ENCODE peak calls at places on chromosome 13, in nine cellular contexts. U is GOT3; B is HT1080; D is left cardiac atrium; Q is neural crest cell; Y is activated CD4-positive, alpha-beta T cell treated with anti-CD3 and anti-CD28 coated beads, Interleukin-2, amount 10 ng/mL, durations not matched to agents 7 days and 5 days; A is endothelial cell; N is activated naive CD4-positive, alpha-beta T cell; C is T-cell. X is an unnamed sample.

GRCh38 chr13:40537146-40537895 is 129.1 kb downstream of the FOXO1 start:
- DNase-seq in U (no peak), N (no peak), Q (no peak), Y (no peak), D (no peak), A (no peak), C (no peak), B (no peak), X (no peak)

GRCh38 chr13:27258637-27259377 is 7.4 kb downstream of the RPL21 start:
- DNase-seq in C (no peak), D (no peak), N (no peak), U (no peak), A (no peak), Q (no peak), Y (no peak), B (no peak), X (no peak)

GRCh38 chr13:39422845-39423565 is 180.0 kb downstream of the LHFPL6 start:
- DNase-seq in D (no peak), Q (no peak), A (no peak), B (no peak), C (no peak), Y (no peak), U (no peak), N (no peak), X (no peak)

GRCh38 chr13:49740870-49741269 is 49.6 kb upstream of the EBPL start:
- DNase-seq in U (no peak), C (no peak), Q (no peak), N (no peak), Y (no peak), B (no peak), D (no peak), A (no peak), X (no peak)

GRCh38 chr13:98577823-98578285 is 947 bp upstream of the STK24 start:
- DNase-seq in N (no peak), Q (no peak), B (no peak), A (no peak), C (no peak), U (no peak), D (no peak), Y (no peak), X (no peak)

GRCh38 chr13:27406178-27406939 is 18.1 kb upstream of the GTF3A start:
- DNase-seq in U (no peak), N (no peak), B (peak), C (peak), Y (peak), D (no peak), A (peak), Q (no peak), X (no peak)

GRCh38 chr13:65854431-65854830 is 1375.7 kb downstream of the PCDH9 start:
- DNase-seq in Y (no peak), A (no peak), D (no peak), Q (no peak), B (no peak), U (no peak), C (no peak), N (no peak), X (no peak)

GRCh38 chr13:53068841-53069520 is 40.4 kb downstream of the OLFM4 start:
- DNase-seq in B (no peak), A (no peak), N (no peak), U (no peak), Y (no peak), Q (no peak), C (no peak), D (no peak), X (no peak)

GRCh38 chr13:67408823-67409222 is 178.7 kb upstream of the PCDH9 start:
- DNase-seq in B (no peak), A (no peak), C (no peak), N (no peak), Y (no peak), U (no peak), D (no peak), Q (no peak), X (no peak)

X was measured in left ventricle myocardium superior.